ENCODE peak calls at places on chromosomes 13 and 19, in four cellular contexts. R, Q, E and H are unnamed samples.

GRCh38 chr13:30173301-30173605 is 134.1 kb downstream of the KATNAL1 start:
- DNase-seq in R (no peak), Q (no peak), E (no peak), H (no peak)

GRCh38 chr19:5086725-5087439 is 118.0 kb downstream of the KDM4B start:
- DNase-seq in R (no peak), Q (no peak), E (no peak), H (no peak)

GRCh38 chr13:23087884-23088283 is 92.9 kb upstream of the SGCG start:
- DNase-seq in R (peak; percentile 4), Q (no peak), E (no peak), H (no peak)

GRCh38 chr19:47610902-47611301 is 2.0 kb downstream of the BICRA start:
- DNase-seq in R (no peak), Q (no peak), E (no peak), H (no peak)

GRCh38 chr19:32519023-32519422 is 62.0 kb upstream of the PDCD5 start:
- DNase-seq in R (no peak), Q (no peak), E (no peak), H (peak; percentile 42)

GRCh38 chr19:34253711-34254551 is 423 bp upstream of the GARRE1 start:
- DNase-seq in R (no peak), Q (peak; percentile 88), E (peak; percentile 69), H (peak; percentile 80)

GRCh38 chr13:51520524-51520923 is 63.7 kb upstream of the WDFY2 start:
- DNase-seq in R (peak; percentile 46), Q (no peak), E (no peak), H (no peak)

GRCh38 chr13:36712290-36712689 is 38.5 kb downstream of the SERTM1 start:
- DNase-seq in R (no peak), Q (no peak), E (no peak), H (no peak)

GRCh38 chr13:66665991-66666390 is 564.1 kb downstream of the PCDH9 start:
- DNase-seq in R (peak; percentile 98), Q (no peak), E (no peak), H (no peak)

GRCh38 chr19:8506402-8506957 is 4.0 kb upstream of the PRAM1 start:
- DNase-seq in R (no peak), Q (no peak), E (no peak), H (no peak)

GRCh38 chr13:111789420-111789819 is 277.5 kb upstream of the SOX1 start:
- DNase-seq in R (no peak), Q (no peak), E (no peak), H (no peak)

GRCh38 chr13:91184244-91184926 is 163.1 kb upstream of the MIR17HG start:
- DNase-seq in R (no peak), Q (no peak), E (no peak), H (no peak)

GRCh38 chr19:17125728-17126677 is 50.4 kb downstream of the MYO9B start:
- DNase-seq in R (peak; percentile 63), Q (peak; percentile 84), E (peak; percentile 72), H (peak; percentile 85)

GRCh38 chr13:83214452-83214851 is 667.8 kb downstream of the SLITRK1 start:
- DNase-seq in R (peak; percentile 4), Q (no peak), E (no peak), H (no peak)

GRCh38 chr19:47404334-47405196 is 14.8 kb downstream of the MEIS3 start:
- DNase-seq in R (no peak), Q (no peak), E (no peak), H (no peak)

GRCh38 chr13:96294930-96295657 is 205.2 kb downstream of the HS6ST3 start:
- DNase-seq in R (no peak), Q (no peak), E (no peak), H (no peak)

GRCh38 chr13:56352356-56352755 is 788.4 kb upstream of the PRR20A start:
- DNase-seq in R (no peak), Q (no peak), E (no peak), H (no peak)

GRCh38 chr13:24097667-24098066 is 62.9 kb upstream of the SPATA13 start:
- DNase-seq in R (no peak), Q (no peak), E (no peak), H (peak; percentile 4)

GRCh38 chr13:54965881-54966280 is 1937.3 kb downstream of the OLFM4 start:
- DNase-seq in R (no peak), Q (no peak), E (no peak), H (no peak)

GRCh38 chr13:75896271-75896670 is 260.1 kb downstream of the LMO7 start:
- DNase-seq in R (no peak), Q (no peak), E (no peak), H (no peak)

GRCh38 chr19:20044663-20045062 is 5.4 kb upstream of the ZNF682 start:
- DNase-seq in R (no peak), Q (no peak), E (no peak), H (no peak)

GRCh38 chr13:38998739-38999138 is 8.1 kb upstream of the STOML3 start:
- DNase-seq in R (no peak), Q (no peak), E (no peak), H (no peak)

DNA sequence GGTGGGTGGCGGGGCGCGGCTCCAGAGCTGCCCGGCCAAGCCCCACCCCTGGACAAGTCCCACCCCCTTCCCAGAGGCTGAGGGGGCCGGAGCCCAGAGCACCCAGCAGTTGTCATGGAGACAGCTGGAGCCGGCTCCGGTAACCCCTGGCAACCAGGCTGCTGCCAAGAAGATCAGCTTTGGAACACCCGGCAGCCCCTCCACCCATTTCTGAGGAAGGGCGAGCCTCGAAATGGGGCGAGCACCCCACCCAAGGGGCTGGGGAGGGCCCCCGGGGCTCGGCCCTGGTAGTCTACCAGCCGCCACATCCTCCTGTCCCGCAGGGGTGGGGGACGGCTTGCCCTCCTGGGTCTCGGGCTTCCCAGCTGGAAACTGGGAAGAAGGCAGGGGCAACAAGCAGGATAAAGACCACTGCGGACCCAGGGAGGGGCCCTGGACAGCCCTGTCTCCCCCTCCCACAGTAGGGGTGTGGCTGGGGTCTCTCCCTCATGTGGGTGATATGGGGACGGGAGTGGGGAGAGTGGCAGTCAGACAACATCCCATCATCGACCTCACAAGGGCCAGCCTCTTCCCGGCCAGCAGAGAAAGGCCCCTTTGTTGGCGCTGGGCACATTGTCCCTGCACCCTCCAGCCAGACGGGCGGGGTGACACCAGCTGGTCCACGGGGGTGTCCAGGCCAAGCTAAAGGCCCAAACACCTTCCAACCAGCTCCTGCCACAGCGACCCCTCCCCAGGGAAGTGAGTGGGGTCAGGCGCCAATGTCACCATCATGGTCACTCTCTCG is 1.5 kb downstream of the CERS1 start:
- DNase-seq in R (no peak), Q (no peak), E (no peak), H (no peak)
- H3K4me3 ChIP-seq in R (no peak overlapping the region), Q (no peak overlapping the region), E (no peak overlapping the region), H (no peak overlapping the region)

GRCh38 chr13:45419945-45420344 is 1.8 kb upstream of the SLC25A30 start:
- DNase-seq in R (no peak), Q (no peak), E (no peak), H (no peak)

GRCh38 chr13:45417790-45418534 is at the start of gene SLC25A30:
- DNase-seq in R (peak; percentile 87), Q (peak; percentile 97), E (peak; percentile 88), H (peak; percentile 87)

GRCh38 chr13:45413826-45414312 is 4.3 kb downstream of the SLC25A30 start:
- DNase-seq in R (no peak), Q (no peak), E (no peak), H (no peak)

GRCh38 chr13:45415112-45415511 is 3.1 kb downstream of the SLC25A30 start:
- DNase-seq in R (no peak), Q (no peak), E (no peak), H (no peak)

GRCh38 chr13:45416521-45417125 is 1.6 kb downstream of the SLC25A30 start:
- DNase-seq in R (no peak), Q (no peak), E (no peak), H (no peak)
- H3K27ac ChIP-seq in R (no peak overlapping the region), Q (peak overlapping the region; percentile 91), E (peak overlapping the region; percentile 79), H (peak overlapping the region; percentile 79)

GRCh38 chr13:99995503-99996176 is 14.1 kb downstream of the ZIC2 start:
- DNase-seq in R (no peak), Q (no peak), E (no peak), H (no peak)
- H3K27me3 ChIP-seq in R (no peaks in the 10 kb centered on the region), Q (peaks cover 67% of the 10 kb centered on the region), E (peaks cover 84% of the 10 kb centered on the region), H (peaks cover 84% of the 10 kb centered on the region)

DNA sequence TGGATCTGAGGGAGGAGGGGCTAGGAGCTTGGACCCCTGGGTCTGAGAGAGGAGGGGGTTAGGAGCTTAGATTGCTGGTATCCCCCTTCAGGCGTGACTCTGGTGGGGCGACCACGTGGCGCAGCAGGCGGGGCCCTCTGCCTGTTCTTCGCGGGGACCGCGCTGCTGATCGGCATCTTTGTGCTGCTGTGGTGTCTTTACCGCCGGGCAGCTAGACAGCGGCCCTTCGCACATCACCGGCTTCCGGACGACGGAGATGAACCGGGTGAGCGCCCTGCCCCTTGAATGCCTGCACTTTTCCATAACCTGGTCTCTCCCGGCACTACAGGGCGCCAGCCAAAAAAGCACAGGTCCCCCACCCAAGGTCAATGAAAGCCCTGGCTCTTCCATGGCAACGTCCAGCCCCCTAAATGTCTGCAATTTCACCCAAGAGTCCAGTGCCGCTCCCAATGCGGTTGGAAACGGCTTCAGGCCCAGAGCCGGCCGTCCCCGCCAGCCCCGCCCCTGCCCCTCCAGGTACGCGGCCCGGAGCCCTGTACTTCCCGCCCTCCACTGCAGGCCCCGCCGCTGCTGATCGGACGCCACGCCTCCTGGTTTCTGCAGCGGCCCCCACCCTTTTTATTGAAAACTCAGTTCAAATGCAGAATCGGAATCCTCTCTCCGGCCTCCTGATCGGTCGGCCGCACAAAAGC is 2.8 kb downstream of the GFY start:
- DNase-seq in R (no peak), Q (peak; percentile 44), E (no peak), H (no peak)
- H3K4me3 ChIP-seq in R (no peak overlapping the region), Q (no peak overlapping the region), E (peak overlapping the region; percentile 20), H (no peak overlapping the region)

GRCh38 chr19:55419624-55420236 is 12.1 kb upstream of the UBE2S start:
- DNase-seq in R (no peak), Q (no peak), E (no peak), H (no peak)

GRCh38 chr19:55424518-55424917 is 16.9 kb upstream of the UBE2S start:
- DNase-seq in R (no peak), Q (no peak), E (no peak), H (no peak)

GRCh38 chr19:55423225-55423967 is 15.8 kb upstream of the UBE2S start:
- DNase-seq in R (no peak), Q (no peak), E (no peak), H (no peak)

GRCh38 chr19:55418185-55418584 is 10.6 kb upstream of the UBE2S start:
- DNase-seq in R (peak; percentile 80), Q (peak; percentile 40), E (peak; percentile 17), H (peak; percentile 54)

DNA sequence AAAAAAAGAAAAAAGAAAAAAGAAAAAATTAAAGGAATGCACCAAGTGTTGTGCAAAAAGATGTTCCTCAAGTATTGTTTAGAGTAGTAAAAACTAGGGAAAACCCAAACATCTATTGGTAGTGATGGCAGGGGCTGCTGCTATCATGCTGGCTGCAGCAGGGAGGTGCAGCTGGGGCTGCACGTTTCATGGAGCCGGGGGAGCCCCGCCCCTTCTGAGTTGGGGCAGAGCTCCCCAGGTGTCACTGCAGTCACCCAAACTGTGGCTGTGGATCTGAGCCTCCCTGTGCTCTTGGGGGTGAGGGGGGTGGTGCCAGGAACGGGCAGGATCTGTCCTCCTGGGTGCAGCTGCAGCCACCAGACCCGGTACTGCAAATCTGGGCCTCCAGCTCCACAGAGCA is 11.5 kb upstream of the UBE2S start:
- DNase-seq in R (no peak), Q (no peak), E (no peak), H (no peak)
- H3K27ac ChIP-seq in R (no peak overlapping the region), Q (no peak overlapping the region), E (no peak overlapping the region), H (no peak overlapping the region)

DNA sequence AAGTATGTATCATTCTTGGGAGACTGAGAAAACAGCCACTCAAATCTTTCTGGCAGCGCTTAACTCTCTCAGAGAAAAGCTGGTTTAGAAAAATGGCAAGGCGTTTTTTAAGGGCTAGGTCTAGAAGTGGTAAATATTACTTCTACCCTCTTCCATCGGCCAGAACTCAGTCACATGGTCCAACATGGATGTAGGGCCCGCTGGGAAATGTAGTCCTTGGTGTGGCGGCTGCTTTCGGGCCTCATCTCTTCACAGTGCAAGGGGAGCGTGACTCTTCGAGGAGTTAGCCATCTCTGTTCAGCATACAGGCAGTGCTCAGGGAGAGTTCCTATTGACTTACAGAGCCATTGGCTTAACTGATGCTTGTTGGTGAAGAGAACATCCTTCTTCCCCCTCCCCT is 6.3 kb downstream of the VSTM2B start:
- DNase-seq in R (no peak), Q (no peak), E (no peak), H (no peak)
- H3K27me3 ChIP-seq in R (peaks cover 40% of the 10 kb centered on the region), Q (peaks cover 30% of the 10 kb centered on the region), E (peaks cover 28% of the 10 kb centered on the region), H (peaks cover 4% of the 10 kb centered on the region)